ENCODE peak calls at places on chromosomes 11 and 22, in five cellular contexts. S is AG04450, J is dorsolateral prefrontal cortex, W is AG10803, I is kidney. T is an unnamed sample.

GRCh38 chr22:50436134-50436830 is 38.6 kb downstream of the SBF1 start:
- DNase-seq in S (no peak), J (no peak), W (no peak), I (peak), T (no peak)

GRCh38 chr11:98260983-98261382 is 759.8 kb upstream of the CNTN5 start:
- DNase-seq in S (no peak), J (no peak), W (no peak), I (no peak), T (peak)

GRCh38 chr11:43982421-43982820 is 40.0 kb downstream of the C11orf96 start:
- DNase-seq in S (no peak), J (no peak), W (no peak), I (no peak), T (no peak)

GRCh38 chr11:2987881-2988280 is 4.2 kb downstream of the NAP1L4 start:
- DNase-seq in S (no peak), J (no peak), W (no peak), I (no peak), T (no peak)

GRCh38 chr11:20368441-20368840 is 4.9 kb downstream of the HTATIP2 start:
- DNase-seq in S (no peak), J (no peak), W (no peak), I (no peak), T (peak)

GRCh38 chr11:74949748-74950127 is 672 bp downstream of the SPCS2 start:
- DNase-seq in S (no peak), J (no peak), W (peak), I (no peak), T (no peak)

GRCh38 chr11:11148104-11148509 is 204.9 kb downstream of the CSNK2A3 start:
- DNase-seq in S (no peak), J (no peak), W (peak), I (peak), T (peak)

GRCh38 chr11:6402561-6402981 is 12.3 kb downstream of the SMPD1 start:
- DNase-seq in S (no peak), J (no peak), W (no peak), I (no peak), T (no peak)

GRCh38 chr22:48579035-48579914 is 1248.4 kb downstream of the BRD1 start:
- DNase-seq in S (no peak), J (no peak), W (no peak), I (peak), T (no peak)

GRCh38 chr11:131750152-131750551 is 379.7 kb downstream of the NTM start:
- DNase-seq in S (no peak), J (no peak), W (peak), I (no peak), T (no peak)

GRCh38 chr11:131749100-131749499 is 378.7 kb downstream of the NTM start:
- DNase-seq in S (no peak), J (no peak), W (peak), I (no peak), T (peak)

GRCh38 chr11:131746201-131746600 is 375.8 kb downstream of the NTM start:
- DNase-seq in S (no peak), J (no peak), W (no peak), I (no peak), T (no peak)

GRCh38 chr11:131750692-131751091 is 380.3 kb downstream of the NTM start:
- DNase-seq in S (no peak), J (no peak), W (no peak), I (no peak), T (no peak)

DNA sequence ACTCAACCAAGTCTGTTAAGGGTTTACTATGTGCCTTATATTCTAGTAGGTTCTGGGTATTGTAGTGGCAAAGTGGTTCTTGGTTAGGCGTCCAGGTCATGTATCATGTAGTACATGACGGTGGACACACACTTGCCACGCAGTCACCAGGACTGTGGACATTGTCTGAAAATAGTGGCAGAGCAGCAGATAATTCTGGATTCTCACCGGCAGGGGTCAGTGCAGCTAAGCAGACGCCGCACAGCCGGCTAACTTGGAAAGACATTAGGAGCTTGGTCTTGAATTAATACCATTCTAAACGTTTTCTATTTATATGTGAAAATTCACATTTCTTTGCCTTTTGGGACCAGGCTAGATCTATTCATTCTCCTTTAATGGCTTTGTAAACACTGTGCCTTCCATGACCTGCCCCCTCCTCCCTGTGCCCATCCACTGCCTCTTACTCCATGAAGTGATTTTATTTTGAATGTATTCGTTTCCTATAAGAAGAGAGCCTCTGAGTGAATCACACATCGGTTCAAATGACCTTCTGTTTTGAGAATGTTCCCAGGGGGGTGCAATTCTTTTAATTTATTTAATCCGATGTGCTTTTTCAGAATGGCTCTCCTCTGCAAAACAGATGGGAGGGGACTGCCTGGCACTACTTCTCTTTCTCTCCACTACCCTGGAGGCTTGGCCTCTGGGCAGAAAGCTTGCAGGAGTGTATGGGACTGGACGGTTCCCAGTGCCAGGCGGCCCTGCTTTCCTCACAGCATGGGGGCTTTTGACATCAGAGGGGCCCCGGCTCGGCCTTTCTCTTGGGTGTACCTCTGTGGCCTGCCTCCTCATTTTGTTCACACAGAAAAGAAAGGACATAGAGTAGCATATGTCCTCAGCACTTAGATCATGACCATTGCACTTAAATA is 378.0 kb downstream of the NTM start:
- DNase-seq in S (no peak), J (peak), W (peak), I (peak), T (peak)
- TF ChIP-seq CTCF in S (peak), J (peak), W (peak), I (peak), T (peak)

GRCh38 chr11:87181143-87181542 is 143.4 kb downstream of the TMEM135 start:
- DNase-seq in S (no peak), J (no peak), W (no peak), I (no peak), T (no peak)

GRCh38 chr11:87187930-87188329 is 150.2 kb downstream of the TMEM135 start:
- DNase-seq in S (no peak), J (no peak), W (no peak), I (no peak), T (no peak)

GRCh38 chr11:87180743-87181142 is 143.0 kb downstream of the TMEM135 start:
- DNase-seq in S (no peak), J (no peak), W (peak), I (no peak), T (peak)

GRCh38 chr11:87179621-87180020 is 141.9 kb downstream of the TMEM135 start:
- DNase-seq in S (no peak), J (no peak), W (peak), I (no peak), T (no peak)

DNA sequence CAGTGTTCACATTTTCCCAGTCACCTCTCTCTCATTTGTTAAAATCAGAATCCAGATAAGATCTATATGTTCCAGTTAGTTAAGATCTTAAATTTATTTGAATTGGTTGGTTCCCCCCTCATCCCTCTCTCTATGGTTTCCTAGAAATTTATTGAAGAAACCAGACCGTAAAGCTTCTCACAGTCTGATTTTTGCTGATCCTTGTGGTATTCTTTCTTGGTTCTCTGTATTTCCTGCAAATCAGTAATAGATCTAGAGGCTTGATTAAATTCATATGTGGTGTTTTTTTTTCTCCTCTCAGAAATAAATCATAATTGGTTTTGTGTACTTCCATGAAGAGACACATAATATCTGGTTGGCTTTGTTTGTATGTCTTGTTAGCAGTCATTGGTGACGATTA is 147.5 kb downstream of the TMEM135 start:
- DNase-seq in S (no peak), J (no peak), W (no peak), I (no peak), T (no peak)
- H3K4me3 ChIP-seq in S (no peak), J (no peak), W (no peak), I (no peak), T (no peak)

GRCh38 chr22:45242778-45243191 is 2.1 kb upstream of the KIAA0930 start:
- DNase-seq in S (no peak), J (no peak), W (no peak), I (peak), T (peak)
- TF ChIP-seq CTCF in S (peak), J (peak), W (no peak), I (no peak), T (peak)

GRCh38 chr11:12429155-12429554 is 51.8 kb downstream of the PARVA start:
- DNase-seq in S (no peak), J (no peak), W (no peak), I (no peak), T (no peak)

GRCh38 chr11:12430912-12431311 is 53.5 kb downstream of the PARVA start:
- DNase-seq in S (peak), J (no peak), W (peak), I (no peak), T (peak)

GRCh38 chr11:12432507-12432906 is 55.1 kb downstream of the PARVA start:
- DNase-seq in S (no peak), J (no peak), W (no peak), I (no peak), T (no peak)

GRCh38 chr11:12433571-12434061 is 56.2 kb downstream of the PARVA start:
- DNase-seq in S (peak), J (no peak), W (peak), I (no peak), T (peak)

DNA sequence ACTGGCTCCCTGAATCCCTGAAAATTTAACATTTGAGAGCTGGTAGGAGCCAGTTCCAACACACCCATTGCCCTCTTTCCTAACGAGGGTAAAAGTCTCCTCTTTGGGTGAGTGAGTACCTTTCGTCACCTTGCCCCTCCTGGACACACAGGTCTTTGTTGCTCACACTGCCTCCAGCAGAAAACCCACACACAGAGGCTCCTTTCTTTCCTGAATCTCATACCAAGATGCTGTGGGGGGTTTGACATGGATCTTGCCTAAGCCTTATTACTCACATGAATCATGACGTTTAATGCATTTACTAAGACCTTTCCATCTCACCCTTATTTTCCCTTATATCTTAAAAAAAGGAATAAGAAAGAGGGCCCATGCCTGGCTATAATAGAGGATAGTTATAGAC is 53.0 kb downstream of the PARVA start:
- DNase-seq in S (no peak), J (no peak), W (peak), I (no peak), T (peak)
- H3K4me3 ChIP-seq in S (no peak), J (no peak), W (no peak), I (no peak), T (no peak)

GRCh38 chr11:125117429-125117828 is 6.0 kb upstream of the TMEM218 start:
- DNase-seq in S (no peak), J (no peak), W (no peak), I (no peak), T (no peak)

GRCh38 chr11:125112235-125112604 is 794 bp upstream of the TMEM218 start:
- DNase-seq in S (no peak), J (no peak), W (no peak), I (no peak), T (no peak)

GRCh38 chr11:125111341-125112234 is at the start of gene TMEM218:
- DNase-seq in S (peak), J (peak), W (peak), I (peak), T (peak)

GRCh38 chr11:125110996-125111340 is 458 bp downstream of the TMEM218 start:
- DNase-seq in S (no peak), J (no peak), W (peak), I (no peak), T (no peak)

DNA sequence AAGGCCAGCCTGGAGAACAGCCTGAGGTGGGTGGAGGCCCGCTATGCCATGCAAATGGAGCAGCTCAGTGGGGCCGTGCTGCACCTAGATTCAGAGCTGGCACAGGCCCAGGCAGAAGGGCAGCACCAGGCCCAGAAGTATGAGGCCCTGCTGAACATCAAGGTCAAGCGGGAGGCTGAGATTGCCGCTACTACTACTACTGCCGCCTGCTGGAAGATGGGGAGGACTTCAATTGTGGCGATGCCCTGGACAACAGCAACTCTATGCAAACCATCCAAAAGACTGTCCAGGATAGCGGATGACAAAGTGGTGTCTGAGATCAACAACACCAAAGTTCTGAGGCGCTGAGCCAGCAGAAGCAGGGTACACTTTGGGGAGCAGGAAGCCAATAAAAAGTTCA is 3.1 kb upstream of the TMEM218 start:
- DNase-seq in S (no peak), J (no peak), W (peak), I (no peak), T (no peak)
- TF ChIP-seq CTCF in S (peak), J (no peak), W (peak), I (no peak), T (peak)

DNA sequence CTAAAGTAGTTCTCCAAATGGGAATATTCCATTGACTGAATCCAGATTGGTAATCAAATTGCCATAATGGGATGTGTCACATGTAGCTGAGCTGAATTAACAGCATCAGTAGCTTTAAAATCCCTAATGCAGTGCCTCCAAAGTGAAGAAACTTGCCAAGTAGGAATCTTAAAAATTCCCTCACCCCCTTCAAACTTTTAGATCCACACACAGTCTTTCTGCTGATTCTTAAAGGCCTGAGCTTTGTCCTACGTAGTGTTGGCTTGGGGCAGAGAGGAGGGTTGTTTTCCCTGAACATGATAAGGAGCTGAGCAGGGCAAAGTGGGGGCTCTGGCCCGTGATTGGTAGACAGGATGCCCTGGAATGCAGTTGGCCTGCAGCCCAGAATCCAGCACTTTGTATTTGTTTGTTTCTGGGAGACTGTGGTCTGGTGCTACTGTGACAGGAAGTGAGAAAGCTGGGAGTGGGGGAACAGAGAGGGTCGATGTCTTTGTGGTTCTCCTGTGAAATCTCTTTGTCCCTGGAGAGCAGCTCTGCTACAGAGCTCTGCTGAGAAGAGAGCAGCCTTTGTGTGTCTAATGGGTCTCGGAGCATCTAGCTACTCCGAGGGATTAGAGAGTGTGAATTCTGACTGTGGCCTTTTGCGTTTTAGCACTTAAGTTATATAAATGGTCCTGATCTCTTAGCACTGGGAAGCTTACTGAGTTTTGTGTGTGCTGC is 16.9 kb downstream of the CTNND1 start:
- DNase-seq in S (peak), J (peak), W (peak), I (peak), T (peak)
- H3K4me3 ChIP-seq in S (peak), J (peak), W (peak), I (peak), T (peak)

DNA sequence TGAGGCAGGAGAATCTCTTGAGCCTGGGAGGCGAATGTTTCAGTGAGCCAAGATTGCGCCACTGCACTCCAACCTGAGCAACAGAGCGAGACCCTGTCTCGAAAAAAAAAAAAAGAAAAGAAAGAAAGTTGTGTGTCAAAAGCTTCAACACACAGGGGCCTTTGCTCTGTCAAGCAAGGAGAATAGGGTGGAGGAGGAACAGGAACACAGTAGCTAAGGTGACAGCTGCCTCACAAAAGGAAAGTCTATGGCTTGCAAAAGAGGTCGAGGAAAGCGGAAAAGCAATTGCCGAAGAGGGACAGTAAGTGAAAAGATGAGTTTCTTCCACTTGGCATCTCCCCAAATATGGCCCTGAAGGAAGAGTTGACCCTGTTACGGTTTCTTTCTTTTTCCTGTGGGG is 26.5 kb upstream of the TMA7B start:
- DNase-seq in S (no peak), J (no peak), W (no peak), I (no peak), T (no peak)
- TF ChIP-seq CTCF in S (no peak), J (no peak), W (no peak), I (no peak), T (no peak)

GRCh38 chr11:827861-828167 is at the start of gene CRACR2B:
- DNase-seq in S (no peak), J (no peak), W (no peak), I (no peak), T (no peak)
- H3K4me3 ChIP-seq in S (peak), J (peak), W (no peak), I (peak), T (no peak)

GRCh38 chr11:108111126-108111525 is 10.2 kb upstream of the ACAT1 start:
- DNase-seq in S (no peak), J (no peak), W (no peak), I (no peak), T (no peak)
- TF ChIP-seq CTCF in S (no peak), J (no peak), W (no peak), I (no peak), T (no peak)

DNA sequence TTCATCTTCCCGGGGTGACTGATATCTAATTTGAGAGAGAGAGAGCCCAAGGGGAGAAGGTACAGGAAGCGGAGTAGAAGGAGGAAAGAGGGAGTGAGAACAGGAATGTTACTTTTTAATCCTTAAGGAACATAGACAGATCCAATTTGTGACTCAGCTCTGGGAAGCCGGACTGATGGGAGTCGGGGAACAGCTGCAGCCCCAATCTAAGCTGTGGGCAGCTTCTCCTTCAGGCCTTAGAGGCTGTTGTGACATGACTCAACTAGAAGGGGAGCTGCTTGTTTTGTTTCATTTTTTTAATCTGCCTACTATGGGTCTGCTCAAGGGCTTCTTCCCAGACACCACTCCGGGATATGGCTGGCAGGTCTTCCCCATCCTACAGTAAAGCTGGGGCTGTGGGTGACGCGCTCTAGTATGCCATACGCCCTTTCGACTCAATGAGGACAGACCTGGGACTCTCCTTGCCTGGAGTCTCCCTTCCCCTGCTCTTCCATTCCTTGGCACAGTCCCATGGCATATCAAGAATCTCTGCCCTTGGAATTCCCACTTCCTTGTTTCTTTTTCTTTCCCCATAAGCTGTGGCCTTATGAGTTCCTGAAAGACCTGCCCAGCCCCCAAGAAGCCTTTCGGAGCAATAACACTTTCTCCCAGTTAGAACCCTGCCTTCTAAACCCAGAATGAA is 103.3 kb upstream of the AKIP1 start:
- DNase-seq in S (peak), J (peak), W (peak), I (peak), T (peak)
- H3K4me3 ChIP-seq in S (peak), J (peak), W (peak), I (peak), T (peak)

T was measured in fibroblast of pulmonary artery.